ENCODE peak calls at places on chromosome 2, in eight cellular contexts. W is upper lobe of right lung, B is Karpas-422, T is colonic mucosa, L is K562, U is cardiac muscle cell, K is endothelial cell of umbilical vein, R is transverse colon. E is an unnamed sample.

GRCh38 chr2:57877811-57878572 is 168.6 kb upstream of the VRK2 start:
- DNase-seq in T (no peak), W (no peak), R (no peak), B (no peak), L (no peak), U (no peak), K (no peak), E (no peak)

GRCh38 chr2:28507806-28508764 is 12.2 kb downstream of the PLB1 start:
- DNase-seq in R (peak), K (no peak), T (peak), W (no peak), L (peak), B (no peak), U (no peak), E (peak)

GRCh38 chr2:74007120-74007519 is 22.4 kb downstream of the TET3 start:
- DNase-seq in L (no peak), B (no peak), U (no peak), T (no peak), K (no peak), W (no peak), R (no peak), E (no peak)

GRCh38 chr2:101089419-101089818 is 61.8 kb downstream of the TBC1D8 start:
- DNase-seq in U (no peak), T (no peak), K (no peak), W (no peak), R (no peak), B (no peak), L (no peak), E (no peak)

GRCh38 chr2:48169066-48169724 is 262.9 kb upstream of the FBXO11 start:
- DNase-seq in W (no peak), L (no peak), T (no peak), B (no peak), R (no peak), K (no peak), U (no peak), E (no peak)

GRCh38 chr2:112474844-112475486 is 7.0 kb upstream of the TTL start:
- DNase-seq in T (no peak), U (no peak), W (no peak), K (no peak), B (no peak), L (no peak), R (no peak), E (no peak)

GRCh38 chr2:215420471-215420935 is 15.4 kb downstream of the FN1 start:
- DNase-seq in L (peak), K (peak), U (peak), B (no peak), T (no peak), W (no peak), R (no peak), E (no peak)

GRCh38 chr2:64751286-64752260 is 97.9 kb upstream of the SERTAD2 start:
- DNase-seq in R (peak), B (peak), W (no peak), U (peak), L (peak), T (peak), K (no peak), E (peak)

GRCh38 chr2:28401411-28401810 is 8.8 kb downstream of the FOSL2 start:
- DNase-seq in T (no peak), U (no peak), R (no peak), W (no peak), B (no peak), L (no peak), K (no peak), E (no peak)

GRCh38 chr2:229713371-229714079 is 830 bp downstream of the DNER start:
- DNase-seq in R (no peak), B (peak), T (no peak), W (no peak), L (no peak), K (no peak), U (peak), E (no peak)

GRCh38 chr2:95264626-95265025 is 9.6 kb upstream of the PROM2 start:
- DNase-seq in W (no peak), T (no peak), U (peak), B (no peak), R (no peak), L (no peak), K (no peak), E (no peak)

GRCh38 chr2:25885933-25886332 is 7.6 kb upstream of the ASXL2 start:
- DNase-seq in T (no peak), U (no peak), W (no peak), L (no peak), B (no peak), K (peak), R (no peak), E (peak)

GRCh38 chr2:108315408-108316193 is 26.9 kb downstream of the SULT1C2 start:
- DNase-seq in B (no peak), K (no peak), L (no peak), T (peak), W (no peak), R (no peak), U (peak), E (peak)

GRCh38 chr2:177900091-177900490 is 172.5 kb downstream of the PDE11A start:
- DNase-seq in W (no peak), T (no peak), B (no peak), K (no peak), U (no peak), R (no peak), L (no peak), E (peak)

GRCh38 chr2:138689705-138690104 is 90.5 kb downstream of the NXPH2 start:
- DNase-seq in K (no peak), L (no peak), T (no peak), W (no peak), B (no peak), U (no peak), R (no peak), E (peak)

GRCh38 chr2:109486711-109487130 is 127.0 kb downstream of the SEPTIN10 start:
- DNase-seq in U (no peak), L (no peak), T (no peak), W (no peak), K (no peak), R (no peak), B (no peak), E (no peak)

GRCh38 chr2:109489296-109489695 is 124.5 kb downstream of the SEPTIN10 start:
- DNase-seq in R (no peak), W (no peak), K (no peak), U (no peak), L (no peak), B (no peak), T (no peak), E (no peak)

GRCh38 chr2:109493176-109493935 is 120.4 kb downstream of the SEPTIN10 start:
- DNase-seq in R (no peak), W (no peak), U (no peak), B (no peak), K (no peak), T (no peak), L (no peak), E (no peak)

GRCh38 chr2:109487237-109487869 is 126.4 kb downstream of the SEPTIN10 start:
- DNase-seq in W (no peak), B (no peak), R (no peak), U (no peak), K (peak), T (no peak), L (no peak), E (no peak)

DNA sequence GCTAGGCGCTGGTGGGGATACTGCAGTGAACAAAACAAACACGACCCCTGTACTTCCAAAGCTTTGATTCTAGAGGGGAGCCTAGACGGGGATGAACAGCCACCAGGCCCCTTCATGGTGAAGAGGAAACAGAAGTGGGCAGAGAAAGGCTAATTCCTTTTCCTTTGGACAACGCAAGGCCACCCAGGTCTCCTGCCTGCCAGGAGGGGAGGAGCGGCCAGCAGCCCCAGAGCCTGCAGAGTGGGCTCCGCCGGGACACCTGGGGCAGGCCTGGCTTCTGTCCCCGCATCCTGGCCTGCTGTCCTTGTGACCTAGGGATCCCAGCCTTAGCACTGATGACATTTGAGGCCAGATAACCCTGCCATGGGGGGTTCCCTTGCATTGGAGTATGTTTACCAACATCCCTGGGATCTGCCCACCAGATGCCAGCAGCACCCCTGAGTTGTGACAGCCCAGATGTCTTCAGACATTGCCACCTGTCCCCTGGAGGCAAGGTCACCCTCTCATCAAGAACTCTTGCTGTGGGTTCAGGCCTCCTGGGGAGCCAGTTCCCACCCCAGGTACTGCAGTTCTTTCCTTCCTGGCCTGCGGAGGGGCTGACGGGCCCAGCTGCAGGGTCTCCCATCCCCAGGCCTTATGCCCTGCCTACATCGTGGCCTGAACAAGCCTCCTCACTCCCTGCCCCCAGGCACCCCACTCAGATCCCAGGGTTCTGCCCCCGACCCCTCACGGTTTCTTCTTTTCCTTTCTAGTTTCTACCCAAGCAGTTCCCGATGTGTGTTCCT is 125.7 kb downstream of the SEPTIN10 start:
- DNase-seq in W (no peak), R (no peak), L (no peak), U (no peak), B (no peak), K (no peak), T (no peak), E (no peak)
- H3K27ac ChIP-seq in W (peak), R (no peak), L (no peak), U (no peak), B (no peak), K (peak), T (no peak), E (no peak)

GRCh38 chr2:9260411-9261037 is 53.9 kb downstream of the ASAP2 start:
- DNase-seq in B (no peak), W (no peak), U (no peak), T (no peak), K (peak), R (no peak), L (no peak), E (no peak)
- H3K27ac ChIP-seq in B (no peak), W (peak), U (peak), T (peak), K (peak), R (peak), L (no peak), E (peak)

DNA sequence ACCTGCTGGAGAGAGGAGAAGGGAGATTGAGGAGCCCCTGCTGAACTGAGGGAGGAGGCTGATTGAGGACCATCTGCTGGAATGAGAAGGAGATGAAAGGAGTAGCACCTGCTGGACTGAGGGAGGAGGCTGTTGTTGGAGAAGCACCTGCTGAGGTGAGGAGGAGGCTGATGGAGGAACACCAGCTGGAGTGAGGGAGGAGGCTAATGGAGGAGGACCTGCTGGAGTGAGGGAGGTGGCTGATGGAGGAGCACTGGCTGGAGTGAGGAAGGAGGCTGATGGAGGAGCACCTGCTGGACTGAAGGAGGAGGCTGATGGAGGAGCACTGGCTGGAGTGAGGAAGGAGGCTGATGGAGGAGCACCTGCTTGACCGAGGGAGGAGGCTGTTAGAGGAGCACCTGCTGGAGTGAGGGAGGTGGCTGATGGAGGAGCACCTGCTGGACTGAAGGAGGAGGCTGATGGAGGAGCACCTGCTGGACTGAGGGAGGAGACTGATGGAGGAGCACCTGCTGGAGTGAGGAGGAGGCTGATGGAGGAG is 409.2 kb upstream of the MYT1L start:
- DNase-seq in R (no peak), W (no peak), U (no peak), K (no peak), T (no peak), L (no peak), B (no peak), E (no peak)
- H3K27ac ChIP-seq in R (no peak), W (no peak), U (no peak), K (no peak), T (no peak), L (no peak), B (no peak), E (peak)

DNA sequence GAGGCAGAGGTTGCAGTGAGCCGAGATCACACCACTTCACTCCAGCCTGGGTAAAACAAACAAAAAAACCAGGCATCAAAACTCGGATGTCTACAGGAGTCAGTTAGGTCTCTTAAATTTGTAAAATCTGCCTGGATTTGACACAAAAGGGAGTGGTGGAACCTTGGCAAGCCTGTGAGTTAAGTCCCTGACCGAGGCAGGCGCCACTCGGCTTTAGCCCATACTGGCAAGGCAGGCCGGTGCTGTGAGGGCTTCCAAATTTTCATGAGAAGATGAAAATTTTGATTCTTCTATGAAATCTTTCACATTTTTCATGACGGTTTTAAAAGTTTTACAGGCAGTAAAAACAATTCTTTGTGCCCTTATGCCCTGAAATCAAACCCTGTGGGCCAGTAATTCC is 165.8 kb downstream of the FMNL2 start:
- DNase-seq in B (no peak), W (no peak), R (no peak), L (no peak), T (no peak), U (no peak), K (no peak), E (no peak)
- H3K27ac ChIP-seq in B (no peak), W (peak), R (peak), L (no peak), T (no peak), U (no peak), K (no peak), E (no peak)

DNA sequence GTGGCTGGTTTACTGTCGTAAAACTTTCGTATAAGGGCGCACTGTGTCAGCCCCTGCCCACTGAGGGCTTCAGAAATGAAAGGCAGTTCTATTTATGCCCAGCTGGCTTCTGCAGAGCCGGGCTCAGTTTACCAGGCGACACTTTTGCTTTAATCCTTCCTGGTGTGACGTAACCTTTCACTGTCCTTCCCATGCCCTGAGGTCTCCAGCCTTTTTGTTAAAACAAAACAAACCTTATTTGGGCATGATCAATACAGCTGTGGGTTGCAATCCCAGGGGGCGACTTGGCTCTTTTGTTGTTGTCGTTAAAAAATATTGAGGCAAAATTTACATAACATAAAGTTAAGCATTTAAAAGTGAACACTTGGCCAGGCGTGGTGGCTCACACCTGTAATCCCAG is 85.3 kb downstream of the AGAP1 start:
- DNase-seq in L (no peak), K (no peak), B (no peak), W (no peak), R (no peak), U (no peak), T (no peak), E (no peak)
- H3K27ac ChIP-seq in L (no peak), K (no peak), B (no peak), W (no peak), R (no peak), U (no peak), T (no peak), E (no peak)

GRCh38 chr2:213640742-213641425 is 356.6 kb downstream of the SPAG16 start:
- DNase-seq in R (no peak), L (no peak), W (no peak), T (no peak), K (no peak), U (no peak), B (no peak), E (peak)

GRCh38 chr2:213649176-213649575 is 364.9 kb downstream of the SPAG16 start:
- DNase-seq in T (no peak), U (no peak), L (no peak), W (no peak), K (no peak), R (no peak), B (no peak), E (no peak)

DNA sequence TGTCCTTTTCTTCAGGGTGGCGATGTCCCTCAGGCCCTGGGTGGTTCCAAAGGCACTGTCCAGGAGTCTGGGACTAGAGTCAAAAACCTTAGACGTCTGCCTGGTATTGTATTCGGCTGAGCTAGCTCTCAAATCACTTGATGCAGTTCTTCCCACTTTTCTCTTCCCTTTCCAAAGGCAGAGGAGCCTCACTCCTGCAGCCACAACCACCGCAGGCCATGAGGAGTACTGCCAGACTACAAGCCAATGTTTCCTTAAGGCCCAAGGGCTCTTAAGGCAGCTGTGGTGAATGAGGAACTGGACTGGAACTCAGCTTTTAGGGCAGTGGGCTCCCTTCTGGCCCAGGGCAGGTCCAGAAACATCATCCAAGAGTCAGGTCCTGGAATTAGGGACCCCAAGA is 360.7 kb downstream of the SPAG16 start:
- DNase-seq in W (no peak), R (no peak), T (no peak), L (no peak), B (no peak), U (no peak), K (no peak), E (no peak)
- H3K27ac ChIP-seq in W (no peak), R (no peak), T (no peak), L (no peak), B (no peak), U (no peak), K (no peak), E (no peak)

GRCh38 chr2:240351826-240352426 is 83.5 kb upstream of the GPC1 start:
- DNase-seq in L (no peak), R (no peak), W (no peak), T (no peak), B (no peak), U (no peak), K (no peak), E (no peak)
- H3K27ac ChIP-seq in L (no peak), R (no peak), W (no peak), T (no peak), B (no peak), U (no peak), K (no peak), E (no peak)

DNA sequence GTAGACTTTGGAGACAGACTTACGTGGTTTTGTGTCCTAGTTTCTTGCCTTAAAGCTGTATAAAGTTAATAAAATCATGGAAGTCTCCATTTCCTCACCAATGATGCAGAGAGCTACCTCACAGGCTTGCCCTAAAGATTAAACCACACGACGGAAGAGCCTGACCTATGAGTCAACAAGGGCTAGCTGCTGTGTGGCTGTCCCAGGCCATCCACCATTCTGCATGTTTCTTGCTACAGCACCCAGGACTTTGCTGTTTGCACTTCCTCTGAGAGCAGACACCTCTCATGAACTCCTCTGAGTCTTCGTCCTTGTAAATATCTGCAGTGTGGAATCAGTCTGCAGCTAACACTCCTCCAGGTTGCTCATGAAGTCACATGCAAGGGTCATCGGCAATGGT is 160.0 kb upstream of the TRIB2 start:
- DNase-seq in L (peak), R (no peak), T (no peak), W (no peak), U (no peak), K (peak), B (no peak), E (no peak)
- H3K27ac ChIP-seq in L (no peak), R (no peak), T (no peak), W (no peak), U (no peak), K (no peak), B (no peak), E (no peak)

DNA sequence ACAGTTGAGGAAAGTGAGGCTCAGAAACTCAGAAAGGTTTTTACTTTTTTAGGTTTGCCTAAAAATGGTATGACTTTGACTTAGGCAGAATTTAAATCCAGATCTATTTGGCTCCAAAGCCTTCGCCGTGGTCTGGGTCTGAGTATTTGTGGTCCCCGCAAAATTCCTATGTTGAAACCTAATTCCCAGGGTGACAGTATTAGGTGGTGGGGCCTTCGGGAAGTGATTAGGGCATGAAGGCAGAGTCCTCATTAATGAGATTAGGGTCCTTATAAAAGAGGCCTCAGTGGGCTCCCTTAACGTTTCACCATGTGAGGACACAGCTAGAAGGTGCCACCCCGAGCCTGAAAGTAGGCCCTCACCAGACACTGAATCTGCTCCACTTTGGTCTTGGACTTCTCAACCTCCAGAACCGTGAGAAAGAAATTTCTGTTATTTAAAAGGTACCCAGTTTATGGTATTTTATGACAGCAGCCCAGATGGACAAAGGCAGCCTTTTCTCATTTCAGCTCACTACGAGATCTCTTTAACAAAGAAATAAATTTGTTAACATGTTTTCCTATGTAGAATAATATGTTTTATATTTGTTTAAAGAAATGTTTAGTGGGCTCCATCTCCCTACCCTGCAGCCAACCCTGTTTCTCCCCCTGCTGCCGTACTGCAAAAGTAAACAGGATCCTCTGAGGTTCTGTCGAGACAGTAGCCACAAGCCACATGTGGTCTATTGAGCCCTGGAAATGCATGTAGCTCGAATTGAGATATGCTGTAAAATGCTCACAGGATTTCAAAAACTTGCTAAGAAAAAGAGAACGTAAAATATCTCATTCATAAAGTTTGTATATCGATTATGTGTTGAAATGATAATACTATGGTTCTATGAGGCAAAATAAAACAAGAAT is 80.6 kb downstream of the MOGAT1 start:
- DNase-seq in B (no peak), K (no peak), L (no peak), T (no peak), R (no peak), W (no peak), U (no peak), E (no peak)
- H3K27ac ChIP-seq in B (no peak), K (no peak), L (no peak), T (no peak), R (no peak), W (no peak), U (peak), E (no peak)